ENCODE peak calls at places on chromosomes 13 and 19, in five cellular contexts. V, D, F, R and E are unnamed samples.

GRCh38 chr19:13057744-13058143 is 44.9 kb downstream of the LYL1 start:
- DNase-seq in V (no peak), D (no peak), F (no peak), R (no peak), E (no peak)

GRCh38 chr13:70527553-70527952 is 419.3 kb upstream of the KLHL1 start:
- DNase-seq in V (no peak), D (no peak), F (no peak), R (no peak), E (no peak)

GRCh38 chr13:31046711-31047279 is 114.3 kb downstream of the TEX26 start:
- DNase-seq in V (no peak), D (peak), F (peak), R (no peak), E (no peak)

GRCh38 chr19:56347163-56347778 is 32.6 kb upstream of the ZSCAN5A start:
- DNase-seq in V (no peak), D (no peak), F (no peak), R (no peak), E (no peak)

GRCh38 chr13:44347301-44347700 is 26.3 kb upstream of the SERP2 start:
- DNase-seq in V (no peak), D (no peak), F (no peak), R (no peak), E (no peak)

GRCh38 chr19:38210458-38210987 is 13.5 kb downstream of the DPF1 start:
- DNase-seq in V (peak), D (peak), F (no peak), R (no peak), E (no peak)

GRCh38 chr13:70890289-70890688 is 782.0 kb upstream of the KLHL1 start:
- DNase-seq in V (no peak), D (no peak), F (no peak), R (no peak), E (no peak)

GRCh38 chr19:467554-467953 is 6.7 kb upstream of the SHC2 start:
- DNase-seq in V (no peak), D (no peak), F (no peak), R (no peak), E (no peak)

GRCh38 chr13:25215253-25215575 is 43.1 kb upstream of the AMER2 start:
- DNase-seq in V (no peak), D (no peak), F (no peak), R (no peak), E (no peak)

GRCh38 chr13:51033431-51034185 is 77.5 kb downstream of the C13orf42 start:
- DNase-seq in V (no peak), D (no peak), F (no peak), R (no peak), E (no peak)

GRCh38 chr13:22929391-22930126 is 251.2 kb upstream of the SGCG start:
- DNase-seq in V (no peak), D (no peak), F (no peak), R (no peak), E (no peak)
- H3K4me3 ChIP-seq in V (no peak), D (no peak), F (no peak), R (no peak), E (no peak)

DNA sequence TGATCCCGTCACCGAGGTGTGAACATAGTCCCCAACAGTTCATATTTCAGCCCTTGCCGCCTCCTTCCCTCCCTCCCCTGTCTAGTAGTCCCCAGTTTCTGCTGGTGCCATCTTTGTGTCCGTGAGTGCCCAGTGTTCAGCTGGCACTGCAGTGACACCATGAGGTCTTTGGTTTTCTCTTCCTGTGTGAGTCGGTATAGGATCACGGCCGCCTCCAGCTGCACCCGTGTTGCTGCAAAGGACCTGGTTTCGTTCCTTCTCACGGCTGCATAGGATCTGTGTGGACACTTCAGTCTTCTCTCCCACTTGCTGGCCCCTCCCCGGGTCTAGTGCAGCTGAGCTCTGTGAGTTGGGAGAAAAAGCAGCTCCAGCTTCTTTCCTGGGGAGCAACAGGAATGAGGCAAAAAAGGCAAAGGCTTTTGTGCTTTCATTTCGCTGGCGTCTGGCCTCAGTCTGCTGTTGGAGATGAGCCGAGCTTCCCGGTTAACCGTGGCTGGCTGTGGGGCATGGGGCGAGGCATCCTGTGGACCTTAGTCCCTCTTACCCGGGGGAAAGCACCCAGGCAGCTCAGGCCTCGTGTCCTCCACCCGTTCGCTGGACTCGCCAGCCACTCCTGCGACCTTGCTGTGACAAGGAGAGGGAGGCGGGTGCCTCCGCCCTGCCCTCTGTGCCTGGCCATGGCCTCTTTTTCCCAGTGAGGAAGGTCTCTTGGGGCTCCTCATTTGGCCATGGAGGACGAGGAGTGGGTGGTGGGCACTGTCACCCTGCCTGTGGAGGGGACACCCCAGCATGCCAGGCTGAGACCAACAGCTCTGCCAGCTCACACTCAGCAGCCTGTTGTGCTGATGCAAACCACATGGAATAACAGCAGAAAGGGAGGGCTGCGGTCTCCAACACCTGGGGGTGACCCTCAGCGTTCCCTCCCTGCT is 196.5 kb downstream of the TEX29 start:
- DNase-seq in V (no peak), D (no peak), F (peak), R (no peak), E (no peak)
- H3K4me3 ChIP-seq in V (no peak), D (no peak), F (no peak), R (no peak), E (peak)

DNA sequence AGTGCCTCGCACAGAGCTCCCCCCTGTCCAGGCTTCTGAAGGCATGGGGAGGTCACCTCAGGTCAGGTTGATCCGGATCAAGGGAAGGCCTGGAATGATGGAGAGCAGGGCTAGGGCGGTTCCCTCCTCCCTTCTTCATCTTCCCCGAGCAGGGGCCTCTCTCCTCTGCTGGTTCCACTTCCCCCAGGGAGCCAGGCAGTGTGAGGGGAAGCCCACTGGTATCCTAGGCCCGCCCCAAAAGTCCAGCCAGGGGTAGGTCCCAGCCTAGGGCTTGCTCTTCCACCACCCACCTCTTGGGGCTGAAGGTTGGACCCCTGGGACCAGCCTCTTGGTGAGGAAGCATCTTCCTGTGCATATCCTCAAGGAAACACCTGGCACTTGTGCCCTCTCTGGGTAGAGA is 16.4 kb upstream of the PRR19 start:
- DNase-seq in V (no peak), D (peak), F (no peak), R (no peak), E (no peak)
- H3K4me3 ChIP-seq in V (peak), D (peak), F (peak), R (peak), E (no peak)

GRCh38 chr13:20136781-20137703 is 23.8 kb downstream of the GJA3 start:
- DNase-seq in V (no peak), D (no peak), F (peak), R (peak), E (no peak)
- H3K4me3 ChIP-seq in V (no peak), D (no peak), F (no peak), R (peak), E (no peak)

GRCh38 chr13:101623469-101624209 is 171.2 kb downstream of the ITGBL1 start:
- DNase-seq in V (no peak), D (no peak), F (no peak), R (peak), E (no peak)
- H3K4me3 ChIP-seq in V (no peak), D (no peak), F (no peak), R (no peak), E (no peak)

GRCh38 chr13:98826156-98826555 is 73.7 kb upstream of the SLC15A1 start:
- DNase-seq in V (no peak), D (no peak), F (no peak), R (no peak), E (no peak)
- H3K4me3 ChIP-seq in V (no peak), D (no peak), F (no peak), R (no peak), E (no peak)

GRCh38 chr19:9011875-9012274 is 1.7 kb upstream of the MUC16 start:
- DNase-seq in V (no peak), D (no peak), F (no peak), R (no peak), E (no peak)

GRCh38 chr19:9008667-9009066 is 1.5 kb downstream of the MUC16 start:
- DNase-seq in V (no peak), D (no peak), F (no peak), R (no peak), E (no peak)

GRCh38 chr19:9010693-9011092 is 484 bp upstream of the MUC16 start:
- DNase-seq in V (no peak), D (no peak), F (no peak), R (no peak), E (no peak)

GRCh38 chr19:9009935-9010651 is at the start of gene MUC16:
- DNase-seq in V (no peak), D (no peak), F (no peak), R (no peak), E (no peak)

GRCh38 chr19:9009431-9009830 is 778 bp downstream of the MUC16 start:
- DNase-seq in V (no peak), D (no peak), F (no peak), R (no peak), E (no peak)
- H3K4me3 ChIP-seq in V (no peak), D (no peak), F (no peak), R (no peak), E (no peak)

GRCh38 chr13:67227131-67227983 is 2.8 kb downstream of the PCDH9 start:
- DNase-seq in V (no peak), D (no peak), F (no peak), R (no peak), E (no peak)
- H3K4me3 ChIP-seq in V (peak), D (no peak), F (no peak), R (peak), E (no peak)